ENCODE peak calls at places on chromosome 5, in nine cellular contexts. N is NCI-H1092 treated with DMSO at 0.1 percent for 48 hours; H is bronchial epithelial cell; S is cardiac fibroblast; T is activated naive CD4-positive, alpha-beta T cell; K is hippocampal formation; A is GM10248; V is MM.1S; F is mucosa of descending colon. Q is an unnamed sample.

GRCh38 chr5:128036961-128037360 is 46.6 kb upstream of the SLC12A2 start:
- DNase-seq in F (no peak), H (peak; percentile 76), V (no peak), N (no peak), K (no peak), A (no peak), S (peak; percentile 27), T (no peak), Q (no peak)

GRCh38 chr5:83551826-83552225 is 80.3 kb downstream of the VCAN start:
- DNase-seq in S (peak; percentile 69), N (no peak), F (no peak), T (no peak), A (no peak), K (no peak), V (no peak), H (peak; percentile 29), Q (no peak)

GRCh38 chr5:66744040-66744439 is 147.8 kb downstream of the MAST4 start:
- DNase-seq in A (no peak), N (no peak), V (no peak), T (no peak), S (peak; percentile 70), K (no peak), F (no peak), H (peak; percentile 49), Q (no peak)

GRCh38 chr5:91095786-91096380 is 287.2 kb downstream of the ARRDC3 start:
- DNase-seq in V (no peak), T (no peak), N (no peak), S (no peak), F (no peak), A (no peak), K (no peak), H (no peak), Q (no peak)

GRCh38 chr5:128436825-128437224 is 101.2 kb downstream of the FBN2 start:
- DNase-seq in T (no peak), A (no peak), H (peak; percentile 85), V (no peak), K (no peak), N (no peak), S (peak; percentile 83), F (no peak), Q (no peak)

GRCh38 chr5:145718956-145719355 is 116.2 kb downstream of the PRELID2 start:
- DNase-seq in K (no peak), F (no peak), S (peak; percentile 52), N (no peak), H (peak; percentile 20), T (no peak), A (no peak), V (no peak), Q (no peak)

GRCh38 chr5:145939532-145940065 is 3.2 kb downstream of the SH3RF2 start:
- DNase-seq in H (no peak), T (no peak), A (no peak), F (no peak), N (no peak), V (no peak), K (no peak), S (no peak), Q (no peak)

GRCh38 chr5:151822141-151822540 is 50.4 kb downstream of the G3BP1 start:
- DNase-seq in A (no peak), S (no peak), H (no peak), N (no peak), V (no peak), T (no peak), K (no peak), F (no peak), Q (no peak)

GRCh38 chr5:172801184-172801671 is 30.2 kb upstream of the DUSP1 start:
- DNase-seq in V (no peak), F (no peak), K (no peak), T (no peak), S (peak; percentile 98), N (no peak), H (peak; percentile 99), A (no peak), Q (no peak)

GRCh38 chr5:53480474-53481353 is at the start of gene FST:
- DNase-seq in A (peak; percentile 38), K (no peak), S (peak; percentile 48), V (no peak), T (no peak), N (peak; percentile 12), F (peak; percentile 7), H (no peak), Q (no peak)

GRCh38 chr5:10860645-10861455 is 99.8 kb upstream of the DAP start:
- DNase-seq in T (no peak), F (no peak), A (no peak), K (no peak), N (no peak), S (peak; percentile 46), H (no peak), V (no peak), Q (no peak)

GRCh38 chr5:67831081-67831480 is 384.5 kb upstream of the PIK3R1 start:
- DNase-seq in K (no peak), T (no peak), H (no peak), F (no peak), V (no peak), S (no peak), A (no peak), N (no peak), Q (no peak)

GRCh38 chr5:16489322-16489791 is 23.8 kb upstream of the ZNF622 start:
- DNase-seq in T (no peak), K (peak; percentile 94), N (peak; percentile 37), S (peak; percentile 76), A (no peak), F (peak; percentile 50), H (peak; percentile 62), V (peak; percentile 20), Q (peak; percentile 76)

GRCh38 chr5:65213921-65214525 is 267.7 kb downstream of the ADAMTS6 start:
- DNase-seq in V (no peak), K (no peak), N (no peak), S (peak; percentile 67), T (no peak), F (peak; percentile 39), A (no peak), H (peak; percentile 49), Q (no peak)

GRCh38 chr5:147733075-147733474 is 49.5 kb downstream of the JAKMIP2 start:
- DNase-seq in S (no peak), F (no peak), K (peak; percentile 40), V (no peak), N (no peak), A (no peak), H (no peak), T (no peak), Q (peak; percentile 45)

GRCh38 chr5:73678807-73679206 is 52.8 kb downstream of the ARHGEF28 start:
- DNase-seq in T (no peak), S (no peak), K (no peak), N (no peak), H (no peak), F (no peak), A (no peak), V (no peak), Q (no peak)

GRCh38 chr5:91562922-91563321 is 179.8 kb upstream of the ARRDC3 start:
- DNase-seq in F (no peak), A (no peak), V (no peak), S (no peak), T (no peak), H (peak; percentile 14), K (no peak), N (no peak), Q (no peak)

GRCh38 chr5:94689871-94690270 is 71.4 kb downstream of the SLF1 start:
- DNase-seq in K (peak; percentile 10), V (no peak), F (no peak), S (no peak), N (peak; percentile 2), T (no peak), H (no peak), A (no peak), Q (no peak)

GRCh38 chr5:34534237-34535108 is 121.7 kb upstream of the RAI14 start:
- DNase-seq in A (no peak), K (no peak), T (no peak), H (peak; percentile 91), S (peak; percentile 94), F (no peak), N (no peak), V (peak; percentile 58), Q (no peak)

GRCh38 chr5:108521841-108522506 is 140.1 kb upstream of the FBXL17 start:
- DNase-seq in A (peak; percentile 28), K (no peak), V (peak; percentile 76), N (peak; percentile 25), H (peak; percentile 64), S (peak; percentile 78), F (peak; percentile 74), T (no peak), Q (no peak)

GRCh38 chr5:135546014-135546413 is 10.2 kb upstream of the NEUROG1 start:
- DNase-seq in F (no peak), A (no peak), H (no peak), N (no peak), V (no peak), S (no peak), T (no peak), K (no peak), Q (no peak)

GRCh38 chr5:149563461-149563860 is 12.2 kb upstream of the CSNK1A1 start:
- DNase-seq in H (peak; percentile 51), F (no peak), V (peak; percentile 50), S (peak; percentile 65), T (no peak), N (no peak), A (no peak), K (no peak), Q (no peak)

GRCh38 chr5:134177197-134178171 is 734 bp upstream of the SKP1 start:
- DNase-seq in N (peak; percentile 78), V (peak; percentile 64), S (peak; percentile 82), A (no peak), H (peak; percentile 76), K (peak; percentile 54), T (no peak), F (peak; percentile 90), Q (peak; percentile 79)

GRCh38 chr5:150624334-150625163 is 15.9 kb upstream of the SYNPO start:
- DNase-seq in H (no peak), T (no peak), F (peak; percentile 56), A (peak; percentile 83), S (no peak), N (no peak), V (no peak), K (no peak), Q (peak; percentile 58)

GRCh38 chr5:40784027-40784653 is 14.0 kb downstream of the PRKAA1 start:
- DNase-seq in V (no peak), F (no peak), S (no peak), K (no peak), T (no peak), N (no peak), H (no peak), A (no peak), Q (no peak)

GRCh38 chr5:139848508-139849100 is 53.0 kb downstream of the PSD2 start:
- DNase-seq in A (no peak), S (no peak), K (no peak), V (no peak), H (no peak), T (peak; percentile 46), N (no peak), F (peak; percentile 12), Q (no peak)

GRCh38 chr5:142747034-142747433 is 23.1 kb upstream of the ARHGAP26 start:
- DNase-seq in H (no peak), N (no peak), A (no peak), V (no peak), F (no peak), S (peak; percentile 67), T (no peak), K (no peak), Q (no peak)

GRCh38 chr5:65961644-65962043 is 35.3 kb downstream of the ERBIN start:
- DNase-seq in T (no peak), K (no peak), A (peak; percentile 31), V (no peak), F (no peak), N (no peak), H (peak; percentile 66), S (peak; percentile 68), Q (no peak)

GRCh38 chr5:179550511-179551342 is at the start of gene RUFY1:
- DNase-seq in T (peak; percentile 81), A (peak; percentile 84), K (peak; percentile 74), N (peak; percentile 39), S (peak; percentile 80), H (peak; percentile 46), V (peak; percentile 79), F (peak; percentile 91), Q (peak; percentile 81)

GRCh38 chr5:72138943-72139467 is 31.7 kb downstream of the MAP1B start:
- DNase-seq in H (peak; percentile 93), S (peak; percentile 97), K (no peak), T (no peak), A (no peak), V (no peak), N (no peak), F (no peak), Q (peak; percentile 48)

GRCh38 chr5:142106061-142106460 is 2.5 kb upstream of the NDFIP1 start:
- DNase-seq in N (no peak), T (no peak), F (peak; percentile 25), S (peak; percentile 54), V (no peak), K (no peak), H (no peak), A (no peak), Q (no peak)

Q was measured in putamen.